ENCODE peak calls at places on chromosomes 6 and 20, in six cellular contexts. C, L, R, W, X and D are unnamed samples.

GRCh38 chr6:168016756-168017525 is 19.5 kb downstream of the KIF25 start:
- DNase-seq in C (no peak), L (no peak), R (no peak), W (peak), X (no peak), D (no peak)

GRCh38 chr6:116108836-116109235 is 8.2 kb downstream of the NT5DC1 start:
- DNase-seq in C (no peak), L (no peak), R (no peak), W (no peak), X (no peak), D (no peak)

GRCh38 chr20:5168582-5169396 is 42.0 kb downstream of the CDS2 start:
- DNase-seq in C (peak), L (no peak), R (no peak), W (no peak), X (no peak), D (no peak)

GRCh38 chr6:41546475-41546865 is 289 bp downstream of the FOXP4 start:
- DNase-seq in C (no peak), L (no peak), R (no peak), W (no peak), X (no peak), D (peak)

GRCh38 chr6:129368970-129369369 is 341.0 kb downstream of the ARHGAP18 start:
- DNase-seq in C (no peak), L (no peak), R (no peak), W (no peak), X (no peak), D (no peak)

GRCh38 chr6:93059911-93060310 is 359.4 kb downstream of the EPHA7 start:
- DNase-seq in C (peak), L (no peak), R (no peak), W (no peak), X (no peak), D (no peak)

GRCh38 chr6:143234686-143235085 is 174.0 kb downstream of the AIG1 start:
- DNase-seq in C (no peak), L (no peak), R (no peak), W (no peak), X (no peak), D (no peak)

GRCh38 chr20:59783020-59784010 is 150.1 kb downstream of the SYCP2 start:
- DNase-seq in C (peak), L (peak), R (no peak), W (peak), X (peak), D (peak)

GRCh38 chr6:105178110-105178509 is 1.7 kb downstream of the POPDC3 start:
- DNase-seq in C (no peak), L (no peak), R (no peak), W (no peak), X (no peak), D (no peak)

GRCh38 chr20:40768105-40768504 is 79.1 kb upstream of the MAFB start:
- DNase-seq in C (no peak), L (no peak), R (no peak), W (no peak), X (no peak), D (no peak)

GRCh38 chr6:39568896-39569295 is 156.3 kb downstream of the KIF6 start:
- DNase-seq in C (no peak), L (no peak), R (no peak), W (no peak), X (no peak), D (no peak)

GRCh38 chr6:170178561-170179477 is 112.1 kb downstream of the DLL1 start:
- DNase-seq in C (no peak), L (no peak), R (no peak), W (peak), X (no peak), D (no peak)

GRCh38 chr20:4555188-4555893 is 166.4 kb upstream of the PRND start:
- DNase-seq in C (no peak), L (peak), R (no peak), W (no peak), X (no peak), D (no peak)

GRCh38 chr6:113994934-113995342 is 24.0 kb upstream of the HDAC2 start:
- DNase-seq in C (peak), L (peak), R (no peak), W (peak), X (peak), D (no peak)

GRCh38 chr6:35088281-35089215 is 52.6 kb downstream of the TCP11 start:
- DNase-seq in C (no peak), L (no peak), R (no peak), W (peak), X (no peak), D (no peak)

GRCh38 chr6:44653761-44654218 is 266.3 kb downstream of the CDC5L start:
- DNase-seq in C (no peak), L (no peak), R (no peak), W (no peak), X (no peak), D (no peak)

GRCh38 chr20:62732356-62732755 is 23.7 kb downstream of the NTSR1 start:
- DNase-seq in C (no peak), L (no peak), R (no peak), W (no peak), X (no peak), D (no peak)

GRCh38 chr6:20692023-20692422 is 157.8 kb downstream of the CDKAL1 start:
- DNase-seq in C (no peak), L (no peak), R (no peak), W (no peak), X (no peak), D (no peak)

GRCh38 chr6:133595076-133595868 is 293.6 kb upstream of the TCF21 start:
- DNase-seq in C (no peak), L (no peak), R (no peak), W (peak), X (no peak), D (no peak)

GRCh38 chr20:17969276-17969883 is 562 bp downstream of the MGME1 start:
- DNase-seq in C (no peak), L (no peak), R (peak), W (peak), X (peak), D (peak)

GRCh38 chr6:143457563-143458359 is 7.2 kb downstream of the PEX3 start:
- DNase-seq in C (no peak), L (no peak), R (no peak), W (no peak), X (no peak), D (no peak)

GRCh38 chr6:13453771-13454251 is 33.6 kb downstream of the GFOD1 start:
- DNase-seq in C (no peak), L (peak), R (no peak), W (no peak), X (peak), D (peak)

GRCh38 chr20:41154436-41155176 is 17.3 kb downstream of the PLCG1 start:
- DNase-seq in C (no peak), L (no peak), R (no peak), W (no peak), X (no peak), D (no peak)

GRCh38 chr6:81534934-81535465 is 217.5 kb downstream of the TENT5A start:
- DNase-seq in C (no peak), L (no peak), R (no peak), W (no peak), X (no peak), D (no peak)

GRCh38 chr6:138454976-138455706 is 44.2 kb downstream of the NHSL1 start:
- DNase-seq in C (no peak), L (peak), R (no peak), W (peak), X (no peak), D (peak)

GRCh38 chr6:149563203-149563927 is 2.8 kb upstream of the GINM1 start:
- DNase-seq in C (no peak), L (no peak), R (no peak), W (no peak), X (no peak), D (no peak)

GRCh38 chr20:33301192-33301930 is 18.3 kb downstream of the BPIFB1 start:
- DNase-seq in C (no peak), L (no peak), R (no peak), W (no peak), X (no peak), D (no peak)

GRCh38 chr6:109079981-109080380 is 14.7 kb downstream of the SESN1 start:
- DNase-seq in C (no peak), L (no peak), R (no peak), W (no peak), X (peak), D (no peak)

GRCh38 chr20:57408536-57409233 is 17.5 kb downstream of the RBM38 start:
- DNase-seq in C (no peak), L (no peak), R (no peak), W (no peak), X (no peak), D (no peak)

GRCh38 chr6:170094686-170095272 is 196.1 kb downstream of the DLL1 start:
- DNase-seq in C (no peak), L (no peak), R (no peak), W (no peak), X (no peak), D (no peak)

GRCh38 chr6:87742106-87742505 is 40.1 kb upstream of the AKIRIN2 start:
- DNase-seq in C (no peak), L (no peak), R (peak), W (no peak), X (no peak), D (peak)

GRCh38 chr6:27161115-27161514 is 86.4 kb upstream of the PRSS16 start:
- DNase-seq in C (no peak), L (no peak), R (no peak), W (no peak), X (no peak), D (no peak)